ENCODE peak calls at places on chromosomes 11 and 22, in eight cellular contexts. M is activated CD8-positive, alpha-beta memory T cell treated with anti-CD3 and anti-CD28 coated beads, Interleukin-2, amount 50 U/mL, for 48 hours; Q is HTR-8/SVneo; U is NCI-H1105; S is stimulated activated naive CD8-positive, alpha-beta T cell treated with anti-CD3 and anti-CD28 coated beads, Interleukin-15, Interleukin-2, amounts not matched to agents 100 U/mL and 50 U/mL, for 24 hours; A is IMR-90; R is fibroblast of lung; H is Caki2. X is an unnamed sample.

GRCh38 chr22:40190501-40190900 is 12.8 kb downstream of the TNRC6B start:
- DNase-seq in M (no peak), Q (no peak), U (no peak), S (no peak), A (no peak), R (no peak), H (no peak), X (no peak)

GRCh38 chr22:21816787-21817496 is 50.5 kb downstream of the MAPK1 start:
- DNase-seq in M (no peak), Q (peak; percentile 46), U (no peak), S (peak; percentile 17), A (peak; percentile 95), R (peak; percentile 92), H (peak; percentile 63), X (no peak)

GRCh38 chr11:125724125-125724524 is 22.0 kb upstream of the PATE1 start:
- DNase-seq in M (no peak), Q (no peak), U (no peak), S (no peak), A (peak; percentile 4), R (peak; percentile 1), H (no peak), X (no peak)

GRCh38 chr11:35144811-35145210 is 5.8 kb downstream of the CD44 start:
- DNase-seq in M (no peak), Q (no peak), U (no peak), S (no peak), A (peak; percentile 72), R (peak; percentile 58), H (no peak), X (no peak)

GRCh38 chr22:46057206-46057605 is 80.2 kb upstream of the WNT7B start:
- DNase-seq in M (peak; percentile 23), Q (no peak), U (peak; percentile 37), S (no peak), A (no peak), R (peak; percentile 19), H (no peak), X (no peak)

GRCh38 chr22:19800761-19801244 is 40.2 kb downstream of the TBX1 start:
- DNase-seq in M (no peak), Q (peak; percentile 33), U (no peak), S (no peak), A (peak; percentile 25), R (no peak), H (no peak), X (no peak)

GRCh38 chr11:79054636-79055035 is 386.2 kb downstream of the TENM4 start:
- DNase-seq in M (no peak), Q (no peak), U (no peak), S (no peak), A (peak; percentile 87), R (peak; percentile 87), H (no peak), X (no peak)

GRCh38 chr11:61973603-61974162 is 6.2 kb upstream of the FTH1 start:
- DNase-seq in M (peak; percentile 44), Q (no peak), U (no peak), S (no peak), A (no peak), R (no peak), H (no peak), X (no peak)

GRCh38 chr22:24697671-24698082 is 76.8 kb downstream of the PIWIL3 start:
- DNase-seq in M (no peak), Q (no peak), U (peak; percentile 80), S (no peak), A (no peak), R (no peak), H (no peak), X (no peak)

X was measured in naive thymus-derived CD8-positive, alpha-beta T cell.